ENCODE peak calls at places on chromosomes 7 and 10, in four cellular contexts. A is iPS-NIHi11; N is NCI-H1092 treated with DMSO at 0.1 percent for 48 hours; T is naive thymus-derived CD8-positive, alpha-beta T cell. Y is an unnamed sample.
A peak's percentile ranks its signal among the peaks of the same experiment; 100 is the strongest.

GRCh38 chr10:929965-930364 is 1.5 kb downstream of the LARP4B start:
- DNase-seq in A (no peak), N (no peak), T (no peak), Y (no peak)

GRCh38 chr10:61845950-61846268 is 55.6 kb upstream of the ARID5B start:
- DNase-seq in A (no peak), T (no peak), N (no peak), Y (no peak)

GRCh38 chr10:46555713-46556514 is 544 bp downstream of the GPRIN2 start:
- DNase-seq in T (peak; percentile 32), A (peak; percentile 79), N (no peak), Y (no peak)

GRCh38 chr10:4242561-4243035 is 457.6 kb upstream of the KLF6 start:
- DNase-seq in N (peak; percentile 18), A (no peak), T (no peak), Y (no peak)

GRCh38 chr10:97549587-97550322 is 22.8 kb upstream of the ANKRD2 start:
- DNase-seq in N (no peak), A (no peak), T (no peak), Y (no peak)

GRCh38 chr10:34018811-34019210 is 684.3 kb upstream of the NRP1 start:
- DNase-seq in T (no peak), A (no peak), N (no peak), Y (no peak)

GRCh38 chr7:47905071-47905920 is 43.0 kb downstream of the PKD1L1 start:
- DNase-seq in T (no peak), A (no peak), N (no peak), Y (no peak)

GRCh38 chr10:131450220-131450765 is 138.8 kb upstream of the TCERG1L start:
- DNase-seq in A (no peak), N (no peak), T (no peak), Y (no peak)

GRCh38 chr7:10360050-10360449 is 613.6 kb upstream of the PHF14 start:
- DNase-seq in A (no peak), N (no peak), T (no peak), Y (no peak)

GRCh38 chr10:2760736-2761135 is 306.6 kb upstream of the PFKP start:
- DNase-seq in N (no peak), A (no peak), T (no peak), Y (no peak)